ENCODE peak calls at places on chromosome 13, in five cellular contexts. O, H, G, X and V are unnamed samples.
A peak's percentile ranks its signal among the peaks of the same experiment; 100 is the strongest.

GRCh38 chr13:47288546-47288945 is 391.7 kb upstream of the HTR2A start:
- DNase-seq in X (no peak), O (no peak), G (no peak), H (no peak), V (no peak)

GRCh38 chr13:27372896-27373295 is 51.5 kb upstream of the GTF3A start:
- DNase-seq in H (no peak), G (no peak), X (no peak), O (no peak), V (no peak)

GRCh38 chr13:30968734-30969335 is 36.4 kb downstream of the TEX26 start:
- DNase-seq in X (no peak), G (no peak), O (no peak), H (no peak), V (no peak)

GRCh38 chr13:52070929-52071523 is 46.5 kb downstream of the UTP14C start:
- DNase-seq in O (no peak), X (no peak), G (no peak), H (no peak), V (no peak)

GRCh38 chr13:45280751-45281634 is 60.0 kb downstream of the TPT1 start:
- DNase-seq in O (peak; percentile 54), H (peak; percentile 52), X (peak; percentile 32), G (peak; percentile 75), V (peak; percentile 13)

GRCh38 chr13:51158365-51158764 is 47.3 kb upstream of the C13orf42 start:
- DNase-seq in X (no peak), G (no peak), O (no peak), H (no peak), V (no peak)

GRCh38 chr13:30880151-30880551 is 25.9 kb upstream of the MEDAG start:
- DNase-seq in O (no peak), H (no peak), X (no peak), G (no peak), V (no peak)

GRCh38 chr13:97367016-97367415 is 67.0 kb upstream of the RAP2A start:
- DNase-seq in O (no peak), G (no peak), H (no peak), X (no peak), V (no peak)

GRCh38 chr13:113411216-113412023 is 41.9 kb downstream of the ADPRHL1 start:
- DNase-seq in X (peak; percentile 88), H (no peak), O (peak; percentile 89), G (peak; percentile 72), V (no peak)

GRCh38 chr13:113907637-113908617 is 44.1 kb upstream of the GAS6 start:
- DNase-seq in H (peak; percentile 52), O (peak; percentile 94), X (no peak), G (no peak), V (no peak)

GRCh38 chr13:107376393-107377085 is 808.6 kb upstream of the ARGLU1 start:
- DNase-seq in X (no peak), O (no peak), H (no peak), G (no peak), V (no peak)

GRCh38 chr13:101289764-101290163 is 126.5 kb downstream of the NALCN start:
- DNase-seq in G (no peak), X (peak; percentile 5), H (no peak), O (peak; percentile 13), V (peak; percentile 32)

GRCh38 chr13:101455863-101456262 is 3.4 kb downstream of the ITGBL1 start:
- DNase-seq in H (no peak), X (peak; percentile 86), O (peak; percentile 79), G (peak; percentile 26), V (no peak)

GRCh38 chr13:77002590-77003190 is 10.8 kb downstream of the CLN5 start:
- DNase-seq in H (no peak), G (peak; percentile 34), O (no peak), X (peak; percentile 6), V (no peak)

GRCh38 chr13:98524391-98524790 is 52.5 kb downstream of the STK24 start:
- DNase-seq in G (no peak), H (no peak), O (no peak), X (no peak), V (no peak)

GRCh38 chr13:50319603-50320296 is 304.5 kb downstream of the KCNRG start:
- DNase-seq in O (no peak), G (peak; percentile 26), H (no peak), X (no peak), V (no peak)

GRCh38 chr13:29994911-29995601 is 144.6 kb upstream of the UBL3 start:
- DNase-seq in G (no peak), X (no peak), H (peak; percentile 79), O (no peak), V (no peak)

GRCh38 chr13:48896312-48896711 is 79.4 kb upstream of the FNDC3A start:
- DNase-seq in G (no peak), H (no peak), X (no peak), O (peak; percentile 38), V (no peak)

GRCh38 chr13:70585109-70585508 is 476.9 kb upstream of the KLHL1 start:
- DNase-seq in H (no peak), G (no peak), O (no peak), X (no peak), V (no peak)

GRCh38 chr13:92346046-92346445 is 880.6 kb upstream of the GPC6 start:
- DNase-seq in O (no peak), H (no peak), X (no peak), G (no peak), V (no peak)

GRCh38 chr13:74325106-74325505 is 190.9 kb upstream of the KLF12 start:
- DNase-seq in H (peak; percentile 27), G (no peak), O (peak; percentile 67), X (peak; percentile 16), V (no peak)

GRCh38 chr13:43792456-43792855 is 5.7 kb upstream of the ENOX1 start:
- DNase-seq in G (no peak), X (no peak), H (no peak), O (no peak), V (no peak)

GRCh38 chr13:55214851-55215345 is 1925.8 kb upstream of the PRR20A start:
- DNase-seq in X (no peak), H (no peak), G (no peak), O (no peak), V (no peak)

GRCh38 chr13:79870766-79871165 is 389.8 kb downstream of the NDFIP2 start:
- DNase-seq in G (no peak), X (no peak), O (no peak), H (no peak), V (no peak)

GRCh38 chr13:66689037-66689619 is 541.0 kb downstream of the PCDH9 start:
- DNase-seq in O (no peak), X (no peak), H (no peak), G (no peak), V (no peak)

GRCh38 chr13:111005364-111005763 is 90.5 kb upstream of the ANKRD10 start:
- DNase-seq in G (no peak), X (no peak), H (no peak), O (no peak), V (no peak)

GRCh38 chr13:33634526-33635111 is 183.3 kb upstream of the RFC3 start:
- DNase-seq in H (no peak), O (no peak), X (no peak), G (no peak), V (no peak)

GRCh38 chr13:38394777-38395504 is 45.3 kb downstream of the UFM1 start:
- DNase-seq in X (no peak), H (no peak), O (no peak), G (no peak), V (no peak)